ENCODE peak calls at places on chromosome 20, in four cellular contexts. O is uterus; Z is stimulated activated CD4-positive, alpha-beta T cell treated with anti-CD3 and anti-CD28 coated beads, Interleukin-4, amount 100 ng/mL, for 24 hours; U is fibroblast of mammary gland. Q is an unnamed sample.

GRCh38 chr20:15111654-15112053 is 774.2 kb upstream of the FLRT3 start:
- DNase-seq in O (no peak), Z (no peak), U (no peak), Q (no peak)

GRCh38 chr20:50244352-50245149 is 53.9 kb downstream of the CEBPB start:
- DNase-seq in O (no peak), Z (no peak), U (no peak), Q (no peak)

GRCh38 chr20:32150291-32150848 is 40.9 kb downstream of the TM9SF4 start:
- DNase-seq in O (no peak), Z (no peak), U (no peak), Q (no peak)

GRCh38 chr20:59565768-59566461 is 38.4 kb upstream of the PHACTR3 start:
- DNase-seq in O (no peak), Z (no peak), U (no peak), Q (no peak)

GRCh38 chr20:62449951-62450815 is 22.8 kb upstream of the RBBP8NL start:
- DNase-seq in O (no peak), Z (no peak), U (no peak), Q (no peak)

GRCh38 chr20:5910192-5910591 is 40.1 kb downstream of the TRMT6 start:
- DNase-seq in O (no peak), Z (no peak), U (no peak), Q (no peak)

GRCh38 chr20:4916991-4917881 is 84.1 kb downstream of the SLC23A2 start:
- DNase-seq in O (no peak), Z (no peak), U (no peak), Q (no peak)

GRCh38 chr20:40279390-40279789 is 409.6 kb downstream of the MAFB start:
- DNase-seq in O (peak; percentile 33), Z (no peak), U (peak; percentile 93), Q (peak; percentile 53)

GRCh38 chr20:31682927-31683326 is 39.7 kb downstream of the BCL2L1 start:
- DNase-seq in O (no peak), Z (no peak), U (no peak), Q (no peak)

GRCh38 chr20:35616465-35617396 is 1.1 kb downstream of the SPAG4 start:
- DNase-seq in O (peak; percentile 88), Z (peak; percentile 52), U (peak; percentile 99), Q (peak; percentile 100)

GRCh38 chr20:45701873-45702272 is at the start of gene WFDC13:
- DNase-seq in O (no peak), Z (no peak), U (no peak), Q (no peak)

GRCh38 chr20:33521461-33521860 is 31.6 kb downstream of the CBFA2T2 start:
- DNase-seq in O (no peak), Z (no peak), U (no peak), Q (no peak)

GRCh38 chr20:46588532-46589509 is 38.4 kb upstream of the OCSTAMP start:
- DNase-seq in O (no peak), Z (no peak), U (no peak), Q (no peak)

GRCh38 chr20:10864076-10864672 is 190.4 kb upstream of the JAG1 start:
- DNase-seq in O (no peak), Z (no peak), U (peak; percentile 43), Q (no peak)

GRCh38 chr20:23456873-23457272 is 4.2 kb upstream of the CST11 start:
- DNase-seq in O (no peak), Z (no peak), U (no peak), Q (no peak)

GRCh38 chr20:48600470-48600945 is 227.3 kb downstream of the PREX1 start:
- DNase-seq in O (no peak), Z (no peak), U (no peak), Q (no peak)

GRCh38 chr20:56801991-56802740 is 173.1 kb downstream of the TFAP2C start:
- DNase-seq in O (no peak), Z (no peak), U (peak; percentile 65), Q (no peak)

GRCh38 chr20:25496165-25496967 is 88.9 kb downstream of the GINS1 start:
- DNase-seq in O (no peak), Z (no peak), U (no peak), Q (no peak)

GRCh38 chr20:37994512-37994911 is 38.7 kb downstream of the TTI1 start:
- DNase-seq in O (no peak), Z (no peak), U (peak; percentile 75), Q (no peak)

GRCh38 chr20:36950432-36951197 is 893 bp downstream of the SAMHD1 start:
- DNase-seq in O (peak; percentile 28), Z (peak; percentile 30), U (peak; percentile 49), Q (no peak)

GRCh38 chr20:49594143-49594928 is 26.4 kb upstream of the PTGIS start:
- DNase-seq in O (peak; percentile 81), Z (peak; percentile 73), U (peak; percentile 93), Q (no peak)

GRCh38 chr20:47778398-47779354 is 6.6 kb downstream of the SULF2 start:
- DNase-seq in O (no peak), Z (no peak), U (no peak), Q (no peak)

GRCh38 chr20:5168582-5169396 is 42.0 kb downstream of the CDS2 start:
- DNase-seq in O (no peak), Z (no peak), U (peak; percentile 47), Q (no peak)

GRCh38 chr20:59159091-59159821 is 4.4 kb upstream of the ZNF831 start:
- DNase-seq in O (no peak), Z (peak; percentile 64), U (no peak), Q (no peak)

GRCh38 chr20:38608188-38608587 is 6.6 kb downstream of the ARHGAP40 start:
- DNase-seq in O (no peak), Z (no peak), U (no peak), Q (no peak)

GRCh38 chr20:40816039-40816352 is 127.0 kb upstream of the MAFB start:
- DNase-seq in O (no peak), Z (no peak), U (no peak), Q (no peak)

GRCh38 chr20:20520776-20521175 is 152.9 kb downstream of the INSM1 start:
- DNase-seq in O (no peak), Z (no peak), U (peak; percentile 75), Q (no peak)

GRCh38 chr20:11001767-11002540 is 328.2 kb upstream of the JAG1 start:
- DNase-seq in O (no peak), Z (no peak), U (peak; percentile 63), Q (no peak)

GRCh38 chr20:53654932-53655674 is 61.5 kb upstream of the ZNF217 start:
- DNase-seq in O (no peak), Z (no peak), U (no peak), Q (peak; percentile 70)

GRCh38 chr20:35773154-35773751 is 1.4 kb downstream of the PHF20 start:
- DNase-seq in O (no peak), Z (peak; percentile 37), U (peak; percentile 17), Q (peak; percentile 78)

GRCh38 chr20:58177799-58178198 is 50.7 kb downstream of the ANKRD60 start:
- DNase-seq in O (no peak), Z (no peak), U (no peak), Q (no peak)

GRCh38 chr20:17835240-17835940 is 133.2 kb downstream of the SNX5 start:
- DNase-seq in O (peak; percentile 70), Z (no peak), U (peak; percentile 92), Q (peak; percentile 22)

GRCh38 chr20:61159940-61160688 is 91.9 kb upstream of the CDH4 start:
- DNase-seq in O (no peak), Z (no peak), U (no peak), Q (no peak)

GRCh38 chr20:25077610-25078169 is 4.3 kb downstream of the VSX1 start:
- DNase-seq in O (no peak), Z (no peak), U (peak; percentile 33), Q (no peak)

GRCh38 chr20:64168381-64169088 is 4.3 kb downstream of the MYT1 start:
- DNase-seq in O (no peak), Z (no peak), U (no peak), Q (no peak)

GRCh38 chr20:37543828-37544227 is 16.2 kb upstream of the BLCAP start:
- DNase-seq in O (no peak), Z (no peak), U (peak; percentile 45), Q (no peak)

GRCh38 chr20:21511850-21512633 is 1.8 kb downstream of the NKX2-2 start:
- DNase-seq in O (no peak), Z (no peak), U (no peak), Q (no peak)

GRCh38 chr20:63708301-63709148 is 686 bp downstream of the ZGPAT start:
- DNase-seq in O (peak; percentile 20), Z (no peak), U (no peak), Q (peak; percentile 46)

Q was measured in CD14-positive monocyte.